ENCODE peak calls at places on chromosomes 2 and 18, in eight cellular contexts. One of them, this sample, is unnamed.

GRCh38 chr2:212863185-212863588 is 288.2 kb downstream of the IKZF2 start:
- DNase-seq in GM23338: peak
- DNase-seq in effector memory CD4-positive, alpha-beta T cell: peak
- DNase-seq in WERI-Rb-1: peak
- DNase-seq in breast epithelium: no peak
- DNase-seq in epithelial cell of prostate: no peak
- DNase-seq in sigmoid colon: no peak
- DNase-seq in H9: peak
- DNase-seq in this sample: no peak

GRCh38 chr2:153235516-153235915 is 243.0 kb downstream of the RPRM start:
- DNase-seq in breast epithelium: no peak
- DNase-seq in effector memory CD4-positive, alpha-beta T cell: no peak
- DNase-seq in sigmoid colon: no peak
- DNase-seq in H9: no peak
- DNase-seq in GM23338: no peak
- DNase-seq in epithelial cell of prostate: no peak
- DNase-seq in WERI-Rb-1: no peak
- DNase-seq in this sample: no peak

GRCh38 chr2:50831666-50832065 is 200.3 kb downstream of the NRXN1 start:
- DNase-seq in breast epithelium: no peak
- DNase-seq in effector memory CD4-positive, alpha-beta T cell: no peak
- DNase-seq in WERI-Rb-1: no peak
- DNase-seq in epithelial cell of prostate: no peak
- DNase-seq in H9: no peak
- DNase-seq in sigmoid colon: no peak
- DNase-seq in GM23338: no peak
- DNase-seq in this sample: no peak

GRCh38 chr2:53452957-53453748 is 314.5 kb upstream of the CHAC2 start:
- DNase-seq in epithelial cell of prostate: no peak
- DNase-seq in effector memory CD4-positive, alpha-beta T cell: no peak
- DNase-seq in sigmoid colon: no peak
- DNase-seq in H9: no peak
- DNase-seq in breast epithelium: peak
- DNase-seq in GM23338: no peak
- DNase-seq in WERI-Rb-1: no peak
- DNase-seq in this sample: no peak

GRCh38 chr2:218093879-218094278 is 24.8 kb downstream of the RUFY4 start:
- DNase-seq in GM23338: peak
- DNase-seq in epithelial cell of prostate: no peak
- DNase-seq in effector memory CD4-positive, alpha-beta T cell: no peak
- DNase-seq in sigmoid colon: no peak
- DNase-seq in WERI-Rb-1: no peak
- DNase-seq in breast epithelium: no peak
- DNase-seq in H9: no peak
- DNase-seq in this sample: no peak

GRCh38 chr18:56235773-56236115 is 402.6 kb downstream of the TXNL1 start:
- DNase-seq in effector memory CD4-positive, alpha-beta T cell: no peak
- DNase-seq in GM23338: peak
- DNase-seq in epithelial cell of prostate: no peak
- DNase-seq in WERI-Rb-1: no peak
- DNase-seq in H9: no peak
- DNase-seq in sigmoid colon: no peak
- DNase-seq in breast epithelium: no peak
- DNase-seq in this sample: no peak

GRCh38 chr2:208358758-208359631 is 47.6 kb upstream of the PTH2R start:
- DNase-seq in breast epithelium: no peak
- DNase-seq in WERI-Rb-1: no peak
- DNase-seq in GM23338: no peak
- DNase-seq in sigmoid colon: no peak
- DNase-seq in epithelial cell of prostate: no peak
- DNase-seq in effector memory CD4-positive, alpha-beta T cell: no peak
- DNase-seq in H9: peak
- DNase-seq in this sample: no peak

GRCh38 chr18:12747530-12748315 is 44.9 kb downstream of the PSMG2 start:
- DNase-seq in WERI-Rb-1: no peak
- DNase-seq in effector memory CD4-positive, alpha-beta T cell: no peak
- DNase-seq in breast epithelium: no peak
- DNase-seq in H9: no peak
- DNase-seq in epithelial cell of prostate: no peak
- DNase-seq in sigmoid colon: no peak
- DNase-seq in GM23338: no peak
- DNase-seq in this sample: no peak

GRCh38 chr2:35591886-35592285 is 763.7 kb upstream of the CRIM1 start:
- DNase-seq in H9: no peak
- DNase-seq in epithelial cell of prostate: no peak
- DNase-seq in effector memory CD4-positive, alpha-beta T cell: no peak
- DNase-seq in sigmoid colon: no peak
- DNase-seq in breast epithelium: no peak
- DNase-seq in GM23338: no peak
- DNase-seq in WERI-Rb-1: no peak
- DNase-seq in this sample: no peak

GRCh38 chr18:13611058-13611615 is 115.2 kb downstream of the FAM210A start:
- DNase-seq in sigmoid colon: peak
- DNase-seq in epithelial cell of prostate: no peak
- DNase-seq in H9: peak
- DNase-seq in breast epithelium: peak
- DNase-seq in GM23338: peak
- DNase-seq in effector memory CD4-positive, alpha-beta T cell: no peak
- DNase-seq in WERI-Rb-1: no peak
- DNase-seq in this sample: no peak

GRCh38 chr2:196801578-196801977 is 2.1 kb upstream of the GTF3C3 start:
- DNase-seq in GM23338: no peak
- DNase-seq in epithelial cell of prostate: no peak
- DNase-seq in H9: no peak
- DNase-seq in breast epithelium: no peak
- DNase-seq in effector memory CD4-positive, alpha-beta T cell: no peak
- DNase-seq in WERI-Rb-1: no peak
- DNase-seq in sigmoid colon: no peak
- DNase-seq in this sample: no peak

GRCh38 chr18:59691996-59692395 is 5.2 kb downstream of the CCBE1 start:
- DNase-seq in epithelial cell of prostate: no peak
- DNase-seq in effector memory CD4-positive, alpha-beta T cell: no peak
- DNase-seq in WERI-Rb-1: no peak
- DNase-seq in breast epithelium: no peak
- DNase-seq in sigmoid colon: no peak
- DNase-seq in H9: no peak
- DNase-seq in GM23338: no peak
- DNase-seq in this sample: no peak

GRCh38 chr2:9657731-9658130 is 26.9 kb upstream of the YWHAQ start:
- DNase-seq in GM23338: no peak
- DNase-seq in sigmoid colon: no peak
- DNase-seq in epithelial cell of prostate: no peak
- DNase-seq in breast epithelium: no peak
- DNase-seq in effector memory CD4-positive, alpha-beta T cell: no peak
- DNase-seq in WERI-Rb-1: peak
- DNase-seq in H9: no peak
- DNase-seq in this sample: no peak

GRCh38 chr2:220857371-220857770 is 714.7 kb downstream of the EPHA4 start:
- DNase-seq in effector memory CD4-positive, alpha-beta T cell: no peak
- DNase-seq in epithelial cell of prostate: no peak
- DNase-seq in H9: no peak
- DNase-seq in breast epithelium: no peak
- DNase-seq in sigmoid colon: no peak
- DNase-seq in GM23338: peak
- DNase-seq in WERI-Rb-1: peak
- DNase-seq in this sample: no peak

GRCh38 chr2:150482667-150483260 is 4.7 kb downstream of the RND3 start:
- DNase-seq in WERI-Rb-1: no peak
- DNase-seq in epithelial cell of prostate: no peak
- DNase-seq in H9: no peak
- DNase-seq in sigmoid colon: no peak
- DNase-seq in breast epithelium: no peak
- DNase-seq in effector memory CD4-positive, alpha-beta T cell: no peak
- DNase-seq in GM23338: no peak
- DNase-seq in this sample: no peak

DNA sequence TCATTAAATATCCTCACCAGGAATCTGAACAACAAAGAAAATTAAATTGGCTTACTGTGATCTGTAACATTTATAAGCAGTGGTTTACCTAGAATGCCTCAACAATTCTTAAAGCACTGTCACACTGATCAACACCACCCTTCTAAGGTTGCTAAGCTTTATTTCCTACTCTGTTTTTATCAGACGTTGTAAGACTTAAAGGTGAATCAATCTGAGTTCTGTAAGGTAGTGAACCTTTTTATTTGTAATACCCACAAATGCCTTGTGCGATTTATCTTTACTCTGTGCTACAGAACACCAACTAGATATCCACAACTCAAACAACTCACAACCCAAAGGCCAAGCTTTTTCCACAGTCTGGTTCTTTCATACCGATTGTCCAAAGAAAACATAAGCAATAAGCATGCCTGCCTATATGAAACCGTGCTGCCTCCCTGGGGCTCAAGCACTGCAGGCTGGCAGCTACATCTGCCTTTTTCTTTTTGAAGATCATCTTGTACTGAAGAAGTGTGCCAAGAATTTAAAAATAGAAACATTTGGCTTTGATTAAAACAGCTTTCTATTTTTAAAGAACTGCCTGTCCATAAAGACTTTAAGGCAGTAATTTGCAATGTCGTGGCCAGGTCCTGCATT is 490.7 kb downstream of the NUP35 start:
- DNase-seq in epithelial cell of prostate: no peak
- DNase-seq in H9: no peak
- DNase-seq in effector memory CD4-positive, alpha-beta T cell: no peak
- DNase-seq in breast epithelium: no peak
- DNase-seq in WERI-Rb-1: no peak
- DNase-seq in GM23338: no peak
- DNase-seq in sigmoid colon: peak
- DNase-seq in this sample: no peak
- H3K27ac ChIP-seq in epithelial cell of prostate: no peak
- H3K27ac ChIP-seq in H9: no peak
- H3K27ac ChIP-seq in effector memory CD4-positive, alpha-beta T cell: no peak
- H3K27ac ChIP-seq in breast epithelium: no peak
- H3K27ac ChIP-seq in WERI-Rb-1: no peak
- H3K27ac ChIP-seq in GM23338: no peak
- H3K27ac ChIP-seq in sigmoid colon: peak
- H3K27ac ChIP-seq in this sample: no peak

GRCh38 chr18:57586243-57587049 is at the start of gene FECH:
- DNase-seq in effector memory CD4-positive, alpha-beta T cell: peak
- DNase-seq in GM23338: peak
- DNase-seq in sigmoid colon: peak
- DNase-seq in H9: peak
- DNase-seq in breast epithelium: peak
- DNase-seq in WERI-Rb-1: peak
- DNase-seq in epithelial cell of prostate: peak
- DNase-seq in this sample: peak
- H3K27ac ChIP-seq in effector memory CD4-positive, alpha-beta T cell: peak
- H3K27ac ChIP-seq in GM23338: no peak
- H3K27ac ChIP-seq in sigmoid colon: peak
- H3K27ac ChIP-seq in H9: no peak
- H3K27ac ChIP-seq in breast epithelium: peak
- H3K27ac ChIP-seq in WERI-Rb-1: peak
- H3K27ac ChIP-seq in epithelial cell of prostate: peak
- H3K27ac ChIP-seq in this sample: peak

GRCh38 chr2:200378652-200379290 is 72.3 kb downstream of the SPATS2L start:
- DNase-seq in GM23338: no peak
- DNase-seq in H9: no peak
- DNase-seq in epithelial cell of prostate: no peak
- DNase-seq in breast epithelium: no peak
- DNase-seq in WERI-Rb-1: no peak
- DNase-seq in effector memory CD4-positive, alpha-beta T cell: no peak
- DNase-seq in sigmoid colon: no peak
- DNase-seq in this sample: no peak

GRCh38 chr2:200373973-200374416 is 67.5 kb downstream of the SPATS2L start:
- DNase-seq in effector memory CD4-positive, alpha-beta T cell: peak
- DNase-seq in breast epithelium: no peak
- DNase-seq in WERI-Rb-1: no peak
- DNase-seq in epithelial cell of prostate: no peak
- DNase-seq in GM23338: no peak
- DNase-seq in H9: no peak
- DNase-seq in sigmoid colon: no peak
- DNase-seq in this sample: no peak

GRCh38 chr2:200377774-200378336 is 71.4 kb downstream of the SPATS2L start:
- DNase-seq in sigmoid colon: no peak
- DNase-seq in effector memory CD4-positive, alpha-beta T cell: no peak
- DNase-seq in WERI-Rb-1: no peak
- DNase-seq in H9: no peak
- DNase-seq in breast epithelium: no peak
- DNase-seq in GM23338: no peak
- DNase-seq in epithelial cell of prostate: no peak
- DNase-seq in this sample: no peak

GRCh38 chr2:200377143-200377773 is 70.8 kb downstream of the SPATS2L start:
- DNase-seq in breast epithelium: no peak
- DNase-seq in sigmoid colon: no peak
- DNase-seq in effector memory CD4-positive, alpha-beta T cell: no peak
- DNase-seq in H9: no peak
- DNase-seq in GM23338: no peak
- DNase-seq in epithelial cell of prostate: no peak
- DNase-seq in WERI-Rb-1: no peak
- DNase-seq in this sample: no peak

DNA sequence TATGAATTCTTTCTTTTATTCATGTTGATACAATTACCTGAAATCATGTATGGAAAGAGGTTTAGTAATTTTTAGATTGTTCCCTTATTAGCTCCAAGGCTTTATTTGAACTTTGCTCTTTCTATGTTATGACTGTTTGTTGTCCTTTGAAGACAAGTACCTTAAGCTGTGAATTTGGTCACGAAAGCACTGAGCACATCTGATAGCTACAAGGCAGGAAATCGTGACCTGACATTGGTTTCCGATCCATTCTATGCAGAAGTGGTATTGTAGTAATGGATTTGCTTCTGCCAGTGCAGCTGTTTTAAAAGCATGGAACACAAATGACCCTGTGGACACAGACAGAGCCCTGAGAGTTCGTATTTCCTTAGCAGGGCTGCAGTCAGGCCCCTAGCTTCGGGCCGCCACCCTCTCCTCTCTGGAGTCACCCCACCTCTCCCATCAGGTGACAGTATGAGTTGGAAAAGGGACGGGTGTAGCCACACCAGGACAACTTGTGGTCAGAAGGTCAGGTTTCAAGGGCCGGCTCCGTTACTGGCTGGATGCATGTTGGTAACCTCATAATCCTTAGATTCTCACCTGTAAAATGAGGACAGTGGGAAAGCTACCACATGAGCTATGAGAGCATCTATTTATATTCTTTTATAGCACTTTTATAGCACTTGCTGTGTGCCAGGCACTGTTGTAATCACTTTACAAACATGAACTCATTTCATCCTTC is 70.1 kb downstream of the SPATS2L start:
- DNase-seq in H9: no peak
- DNase-seq in epithelial cell of prostate: no peak
- DNase-seq in breast epithelium: no peak
- DNase-seq in sigmoid colon: no peak
- DNase-seq in WERI-Rb-1: no peak
- DNase-seq in GM23338: no peak
- DNase-seq in effector memory CD4-positive, alpha-beta T cell: peak
- DNase-seq in this sample: no peak
- H3K27ac ChIP-seq in H9: no peak
- H3K27ac ChIP-seq in epithelial cell of prostate: peak
- H3K27ac ChIP-seq in breast epithelium: no peak
- H3K27ac ChIP-seq in sigmoid colon: peak
- H3K27ac ChIP-seq in WERI-Rb-1: no peak
- H3K27ac ChIP-seq in GM23338: peak
- H3K27ac ChIP-seq in effector memory CD4-positive, alpha-beta T cell: no peak
- H3K27ac ChIP-seq in this sample: peak

GRCh38 chr2:151688719-151689118 is 45.6 kb downstream of the NEB start:
- DNase-seq in sigmoid colon: no peak
- DNase-seq in WERI-Rb-1: no peak
- DNase-seq in epithelial cell of prostate: no peak
- DNase-seq in breast epithelium: no peak
- DNase-seq in effector memory CD4-positive, alpha-beta T cell: no peak
- DNase-seq in GM23338: no peak
- DNase-seq in H9: no peak
- DNase-seq in this sample: no peak

GRCh38 chr2:151695778-151696177 is 38.5 kb downstream of the NEB start:
- DNase-seq in epithelial cell of prostate: no peak
- DNase-seq in effector memory CD4-positive, alpha-beta T cell: no peak
- DNase-seq in H9: no peak
- DNase-seq in sigmoid colon: no peak
- DNase-seq in breast epithelium: no peak
- DNase-seq in WERI-Rb-1: no peak
- DNase-seq in GM23338: no peak
- DNase-seq in this sample: no peak

GRCh38 chr2:151691621-151692020 is 42.7 kb downstream of the NEB start:
- DNase-seq in WERI-Rb-1: no peak
- DNase-seq in H9: no peak
- DNase-seq in epithelial cell of prostate: no peak
- DNase-seq in breast epithelium: no peak
- DNase-seq in sigmoid colon: no peak
- DNase-seq in GM23338: no peak
- DNase-seq in effector memory CD4-positive, alpha-beta T cell: no peak
- DNase-seq in this sample: no peak
- H3K27ac ChIP-seq in WERI-Rb-1: no peak
- H3K27ac ChIP-seq in H9: no peak
- H3K27ac ChIP-seq in epithelial cell of prostate: no peak
- H3K27ac ChIP-seq in breast epithelium: no peak
- H3K27ac ChIP-seq in sigmoid colon: no peak
- H3K27ac ChIP-seq in GM23338: no peak
- H3K27ac ChIP-seq in effector memory CD4-positive, alpha-beta T cell: no peak
- H3K27ac ChIP-seq in this sample: no peak

This sample was measured in tibial nerve.